ENCODE peak calls at places on chromosomes 12 and 14, in eight cellular contexts. S is right lobe of liver, B is uterus, A is esophagus squamous epithelium, V is HepG2, L is lower leg skin, H is adrenal gland, X is transverse colon. F is an unnamed sample.

GRCh38 chr12:1117970-1118563 is 127.0 kb downstream of the ERC1 start:
- DNase-seq in S (no peak), B (peak), A (no peak), V (peak), L (peak), H (peak), X (peak), F (no peak)

GRCh38 chr14:73755434-73756014 is 41.3 kb upstream of the PNMA1 start:
- DNase-seq in S (no peak), B (no peak), A (no peak), V (no peak), L (peak), H (no peak), X (peak), F (no peak)

GRCh38 chr14:67579636-67580035 is 20.4 kb downstream of the PIGH start:
- DNase-seq in S (no peak), B (no peak), A (no peak), V (no peak), L (no peak), H (no peak), X (no peak), F (no peak)

GRCh38 chr12:131726-132465 is 65.3 kb downstream of the IQSEC3 start:
- DNase-seq in S (no peak), B (no peak), A (no peak), V (no peak), L (no peak), H (no peak), X (no peak), F (no peak)

GRCh38 chr12:3380200-3381020 is 110.6 kb upstream of the PRMT8 start:
- DNase-seq in S (no peak), B (no peak), A (no peak), V (no peak), L (peak), H (no peak), X (no peak), F (peak)

GRCh38 chr12:47758834-47759690 is at the start of gene RAPGEF3:
- DNase-seq in S (peak), B (peak), A (no peak), V (peak), L (peak), H (peak), X (peak), F (no peak)

GRCh38 chr12:52390739-52391617 is 5.5 kb upstream of the KRT84 start:
- DNase-seq in S (no peak), B (no peak), A (no peak), V (peak), L (no peak), H (no peak), X (peak), F (no peak)

GRCh38 chr12:48001426-48002178 is 2.7 kb downstream of the COL2A1 start:
- DNase-seq in S (no peak), B (no peak), A (no peak), V (no peak), L (no peak), H (no peak), X (peak), F (no peak)

GRCh38 chr12:45381351-45381750 is 165.5 kb downstream of the ANO6 start:
- DNase-seq in S (no peak), B (no peak), A (no peak), V (no peak), L (no peak), H (peak), X (no peak), F (no peak)

GRCh38 chr12:108581311-108582227 is 16.3 kb downstream of the TMEM119 start:
- DNase-seq in S (no peak), B (no peak), A (no peak), V (no peak), L (no peak), H (no peak), X (no peak), F (no peak)

GRCh38 chr12:29711381-29711780 is 72.4 kb downstream of the TMTC1 start:
- DNase-seq in S (no peak), B (no peak), A (no peak), V (no peak), L (no peak), H (no peak), X (no peak), F (no peak)

GRCh38 chr14:64080452-64080851 is 213.7 kb downstream of the ESR2 start:
- DNase-seq in S (no peak), B (no peak), A (no peak), V (no peak), L (no peak), H (no peak), X (no peak), F (no peak)

GRCh38 chr14:20485900-20486299 is 16.7 kb downstream of the PNP start:
- DNase-seq in S (no peak), B (no peak), A (no peak), V (no peak), L (no peak), H (no peak), X (no peak), F (no peak)

GRCh38 chr12:74689071-74689655 is 151.5 kb downstream of the ATXN7L3B start:
- DNase-seq in S (no peak), B (no peak), A (no peak), V (peak), L (no peak), H (no peak), X (no peak), F (no peak)

GRCh38 chr12:31298510-31298904 is 27.4 kb downstream of the SINHCAF start:
- DNase-seq in S (no peak), B (no peak), A (no peak), V (no peak), L (no peak), H (no peak), X (no peak), F (no peak)

GRCh38 chr14:64513271-64513670 is 8.7 kb downstream of the ZBTB1 start:
- DNase-seq in S (no peak), B (no peak), A (no peak), V (no peak), L (no peak), H (no peak), X (no peak), F (no peak)

GRCh38 chr12:102182635-102183034 is 15.0 kb downstream of the PMCH start:
- DNase-seq in S (no peak), B (no peak), A (no peak), V (no peak), L (no peak), H (no peak), X (no peak), F (no peak)
- TF ChIP-seq POLR2A in S (no peak), B (no peak), A (no peak), V (no peak), L (no peak), H (no peak), X (no peak), F (no peak)

GRCh38 chr12:96500686-96501085 is 11.3 kb downstream of the CFAP54 start:
- DNase-seq in S (no peak), B (no peak), A (no peak), V (no peak), L (no peak), H (no peak), X (no peak), F (no peak)
- TF ChIP-seq POLR2A in S (no peak), B (no peak), A (no peak), V (no peak), L (no peak), H (no peak), X (no peak), F (no peak)

DNA sequence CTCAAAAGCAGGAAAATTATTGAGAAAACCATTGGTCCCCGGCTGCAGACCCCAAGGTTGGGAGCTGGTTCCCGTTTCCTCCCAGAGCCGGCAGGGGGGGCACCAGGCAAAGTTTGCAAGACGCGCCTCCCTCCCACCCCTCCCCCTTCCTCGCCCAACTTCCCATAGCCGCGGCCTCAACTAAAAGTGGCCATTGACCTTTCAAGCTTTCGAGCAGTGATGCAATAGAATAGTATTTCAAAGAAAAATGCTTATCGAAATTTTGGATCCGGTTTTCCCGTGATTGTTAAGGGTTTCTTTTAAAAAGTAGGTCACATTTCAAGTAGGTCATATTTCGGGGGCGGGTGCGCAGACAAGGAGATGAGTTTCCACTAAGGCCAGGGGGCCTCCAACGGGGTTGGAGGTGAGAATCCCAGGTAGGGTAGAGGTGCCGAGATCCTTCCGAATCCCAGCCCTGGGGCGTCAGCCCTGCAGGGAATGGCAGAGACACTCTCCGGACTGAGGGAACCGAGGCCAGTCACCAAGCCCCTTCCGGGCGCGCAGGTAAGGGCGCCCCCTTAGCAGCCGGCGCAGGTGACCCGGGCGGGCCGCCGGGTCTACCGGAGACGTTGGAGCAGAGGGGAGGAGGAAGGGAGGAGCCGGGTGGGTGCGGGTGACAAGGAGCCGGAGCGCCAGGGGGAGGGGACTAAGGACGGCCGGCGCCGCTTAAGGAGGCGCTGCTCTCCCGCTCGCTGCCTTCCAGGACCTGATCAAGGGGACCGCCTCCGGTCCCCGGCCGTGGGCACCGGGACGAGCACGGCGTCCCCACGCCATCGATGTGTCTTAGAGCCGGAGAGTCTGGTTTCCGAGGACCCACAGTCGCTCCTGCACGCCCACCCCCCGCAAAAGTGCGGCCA is 2.6 kb upstream of the SOCS2 start:
- DNase-seq in S (peak), B (peak), A (peak), V (peak), L (peak), H (peak), X (peak), F (no peak)
- TF ChIP-seq POLR2A in S (no peak), B (no peak), A (no peak), V (no peak), L (no peak), H (no peak), X (no peak), F (no peak)

GRCh38 chr14:105248368-105249174 is at the start of gene BTBD6:
- DNase-seq in S (peak), B (peak), A (no peak), V (no peak), L (peak), H (peak), X (peak), F (no peak)
- TF ChIP-seq POLR2A in S (no peak), B (peak), A (no peak), V (no peak), L (no peak), H (peak), X (peak), F (no peak)

GRCh38 chr12:56129210-56129691 is 1.2 kb downstream of the ESYT1 start:
- DNase-seq in S (peak), B (peak), A (no peak), V (no peak), L (peak), H (peak), X (peak), F (no peak)
- TF ChIP-seq POLR2A in S (no peak), B (peak), A (no peak), V (no peak), L (no peak), H (peak), X (peak), F (no peak)

DNA sequence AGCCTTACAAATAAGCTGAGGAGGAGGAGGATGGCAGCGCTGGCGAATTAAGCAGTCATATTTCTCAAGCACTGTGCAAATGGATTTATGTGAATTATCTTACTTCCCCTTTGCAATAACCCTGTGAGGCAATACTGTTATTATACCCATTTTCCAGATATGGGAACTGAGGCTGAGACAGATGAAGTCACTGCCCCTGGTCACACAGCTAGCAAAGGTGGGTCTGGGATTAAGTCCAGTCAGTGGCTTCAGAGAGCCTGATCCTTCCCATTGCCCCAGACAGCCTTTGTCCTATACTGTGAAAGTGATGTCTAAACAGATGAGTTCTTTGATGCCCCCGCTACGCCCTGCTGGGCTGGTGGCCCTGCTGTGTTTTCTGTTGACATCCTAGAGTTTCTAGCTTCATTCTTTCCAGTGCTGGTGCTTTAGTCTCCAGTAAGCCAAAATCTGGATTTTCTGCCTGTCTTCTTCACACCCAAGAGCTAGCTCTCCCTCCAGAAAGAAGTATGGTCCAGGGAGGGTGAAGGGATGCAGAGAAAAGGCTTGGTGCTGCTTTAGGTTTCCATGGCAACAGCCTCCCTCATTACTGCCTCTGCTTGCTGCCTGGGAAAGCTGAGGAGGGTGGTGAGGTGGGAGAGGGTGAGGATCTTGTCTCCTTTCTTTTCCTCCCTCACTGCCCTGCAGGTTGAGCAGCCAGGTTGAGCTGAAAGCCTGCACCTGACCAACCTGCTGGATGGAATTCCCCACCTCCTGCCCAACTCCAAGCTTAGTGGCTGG is 30.7 kb downstream of the TMEM63C start:
- DNase-seq in S (no peak), B (no peak), A (no peak), V (no peak), L (no peak), H (no peak), X (no peak), F (no peak)
- TF ChIP-seq POLR2A in S (no peak), B (no peak), A (no peak), V (no peak), L (no peak), H (no peak), X (no peak), F (no peak)

DNA sequence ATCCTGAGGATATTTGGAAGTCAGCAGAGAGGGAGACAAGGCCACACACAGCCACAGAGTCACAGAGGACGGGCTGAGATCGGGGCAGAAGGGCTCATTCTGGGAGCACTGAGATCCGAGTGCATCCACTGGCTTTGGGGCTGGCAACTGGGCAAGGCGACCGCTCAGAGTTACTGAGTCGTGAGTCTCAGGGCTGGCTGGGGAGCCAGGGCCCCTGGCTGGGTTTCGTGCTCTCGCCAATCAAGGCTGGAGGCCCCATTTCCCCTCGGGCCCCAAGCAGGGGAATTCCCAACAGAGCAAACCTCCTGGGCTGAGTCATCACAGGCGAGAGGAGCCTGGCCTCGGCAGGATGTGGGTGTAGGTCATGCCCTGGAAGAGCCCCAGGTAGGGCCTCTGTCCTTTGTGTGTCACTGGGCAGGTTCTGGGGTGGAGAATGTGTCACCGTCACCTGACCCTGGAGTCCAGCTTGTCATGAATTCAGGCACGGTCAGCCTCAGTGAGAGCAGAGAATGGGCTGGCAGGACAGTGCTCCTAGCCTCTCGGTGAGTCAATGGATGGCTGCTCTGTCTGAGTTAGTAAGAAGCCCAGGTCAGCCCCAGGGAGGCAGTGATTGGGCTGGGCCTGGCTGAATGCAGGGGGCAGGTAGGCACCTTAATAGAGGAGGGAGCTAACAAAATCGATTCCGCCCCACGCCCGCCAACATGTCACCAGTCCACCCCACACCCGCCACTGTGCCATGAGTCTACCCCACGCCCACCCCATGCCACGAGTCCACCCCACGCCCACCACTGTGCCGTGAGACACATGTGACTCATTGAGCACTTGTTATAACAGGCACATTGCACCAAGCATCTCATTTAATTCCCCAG is 16.9 kb downstream of the ASB2 start:
- DNase-seq in S (no peak), B (peak), A (peak), V (peak), L (no peak), H (peak), X (peak), F (no peak)
- TF ChIP-seq POLR2A in S (no peak), B (no peak), A (no peak), V (peak), L (no peak), H (no peak), X (no peak), F (no peak)

GRCh38 chr14:77799863-77800730 is at the start of gene ADCK1:
- DNase-seq in S (peak), B (peak), A (peak), V (peak), L (peak), H (peak), X (peak), F (peak)
- TF ChIP-seq POLR2A in S (peak), B (peak), A (peak), V (peak), L (no peak), H (peak), X (peak), F (peak)

F was measured in vagina.